ENCODE peak calls at places on chromosome 4, in five cellular contexts. T is HCT116, N is MM.1S, X is keratinocyte, V is neural progenitor cell. F is an unnamed sample.

GRCh38 chr4:66187175-66187720 is 517.0 kb upstream of the EPHA5 start:
- DNase-seq in T (no peak), V (no peak), X (no peak), N (no peak), F (no peak)

GRCh38 chr4:169957785-169958184 is 68.4 kb downstream of the MFAP3L start:
- DNase-seq in T (no peak), N (no peak), X (no peak), V (peak), F (no peak)

GRCh38 chr4:98639108-98639507 is 19.3 kb downstream of the TSPAN5 start:
- DNase-seq in X (no peak), N (no peak), V (no peak), T (no peak), F (no peak)

GRCh38 chr4:40283968-40284367 is 51.2 kb upstream of the CHRNA9 start:
- DNase-seq in X (peak), T (peak), N (no peak), V (no peak), F (peak)

GRCh38 chr4:83201761-83202160 is 82.8 kb downstream of the COQ2 start:
- DNase-seq in T (no peak), X (no peak), N (no peak), V (no peak), F (no peak)

GRCh38 chr4:72207196-72207595 is 175.4 kb downstream of the NPFFR2 start:
- DNase-seq in N (no peak), T (no peak), V (no peak), X (no peak), F (no peak)

GRCh38 chr4:129526812-129527211 is 430.9 kb downstream of the C4orf33 start:
- DNase-seq in V (no peak), T (peak), X (no peak), N (peak), F (peak)

GRCh38 chr4:2958446-2958845 is 4.8 kb downstream of the NOP14 start:
- DNase-seq in T (no peak), N (no peak), X (no peak), V (no peak), F (no peak)

GRCh38 chr4:98653006-98653405 is 5.4 kb downstream of the TSPAN5 start:
- DNase-seq in N (no peak), X (no peak), T (no peak), V (no peak), F (no peak)

GRCh38 chr4:18297684-18298083 is 276.1 kb upstream of the LCORL start:
- DNase-seq in T (no peak), V (no peak), X (no peak), N (peak), F (no peak)

GRCh38 chr4:128858875-128859696 is 49.6 kb downstream of the JADE1 start:
- DNase-seq in N (no peak), X (no peak), T (no peak), V (no peak), F (no peak)

GRCh38 chr4:6200922-6201362 is 593 bp upstream of the JAKMIP1 start:
- DNase-seq in V (no peak), T (no peak), X (no peak), N (no peak), F (peak)

GRCh38 chr4:79209822-79210635 is 115.8 kb downstream of the NAA11 start:
- DNase-seq in V (no peak), N (no peak), X (no peak), T (no peak), F (no peak)
- H3K27ac ChIP-seq in V (no peak), N (no peak), X (no peak), T (no peak), F (no peak)

DNA sequence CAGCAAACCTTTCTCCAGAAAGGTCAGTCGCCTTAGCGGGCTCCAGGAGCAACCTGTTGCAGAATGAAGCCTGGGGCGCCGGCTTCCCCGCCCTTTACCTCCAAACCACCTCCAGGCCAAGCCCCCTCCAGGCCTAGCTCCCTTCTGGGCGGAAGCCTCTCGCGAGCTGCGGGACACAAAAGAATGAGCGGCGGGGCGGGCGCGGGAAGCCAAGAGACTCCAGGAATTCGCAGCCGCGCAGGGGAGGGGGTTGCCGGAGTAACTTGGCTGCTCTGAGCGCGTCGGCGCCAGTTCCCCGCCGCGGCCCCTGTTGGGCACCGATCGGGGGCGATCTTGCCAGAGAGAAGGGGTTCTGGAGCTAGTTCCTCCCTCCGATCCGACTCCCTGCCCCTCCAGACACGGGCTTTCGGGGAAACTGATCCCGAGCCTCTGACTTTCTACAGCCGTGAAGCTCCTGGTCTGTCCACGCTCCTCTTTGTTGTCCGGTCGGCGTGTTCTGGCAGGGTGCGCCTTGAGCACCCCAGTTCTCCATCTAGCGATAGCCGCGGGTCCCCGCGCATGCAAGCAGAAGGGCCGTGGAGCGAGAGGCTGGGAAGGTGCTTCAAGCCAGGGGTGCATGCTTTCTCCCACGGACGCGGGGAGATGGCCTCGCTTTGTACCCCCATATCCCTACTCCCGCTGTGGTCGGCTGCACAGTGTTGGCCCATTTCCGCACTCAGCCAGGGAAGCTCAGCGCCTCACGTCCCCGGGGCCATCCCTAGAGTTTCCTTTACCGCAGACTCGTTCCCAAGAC is 1.2 kb downstream of the PROM1 start:
- DNase-seq in X (no peak), N (no peak), T (no peak), V (peak), F (no peak)
- H3K4me3 ChIP-seq in X (peak), N (no peak), T (peak), V (peak), F (no peak)

GRCh38 chr4:159162576-159162975 is 59.7 kb downstream of the RAPGEF2 start:
- DNase-seq in N (no peak), X (no peak), V (no peak), T (no peak), F (no peak)

GRCh38 chr4:159160242-159160641 is 57.4 kb downstream of the RAPGEF2 start:
- DNase-seq in V (no peak), N (no peak), X (no peak), T (no peak), F (no peak)

GRCh38 chr4:159158083-159158617 is 55.3 kb downstream of the RAPGEF2 start:
- DNase-seq in X (no peak), N (no peak), T (no peak), V (peak), F (no peak)

GRCh38 chr4:159159611-159160010 is 56.7 kb downstream of the RAPGEF2 start:
- DNase-seq in N (no peak), V (no peak), X (no peak), T (no peak), F (peak)

GRCh38 chr4:159158989-159159388 is 56.1 kb downstream of the RAPGEF2 start:
- DNase-seq in T (no peak), V (peak), N (no peak), X (no peak), F (no peak)
- H3K4me2 ChIP-seq in T (no peak), V (peak), N (no peak), X (no peak), F (no peak)

DNA sequence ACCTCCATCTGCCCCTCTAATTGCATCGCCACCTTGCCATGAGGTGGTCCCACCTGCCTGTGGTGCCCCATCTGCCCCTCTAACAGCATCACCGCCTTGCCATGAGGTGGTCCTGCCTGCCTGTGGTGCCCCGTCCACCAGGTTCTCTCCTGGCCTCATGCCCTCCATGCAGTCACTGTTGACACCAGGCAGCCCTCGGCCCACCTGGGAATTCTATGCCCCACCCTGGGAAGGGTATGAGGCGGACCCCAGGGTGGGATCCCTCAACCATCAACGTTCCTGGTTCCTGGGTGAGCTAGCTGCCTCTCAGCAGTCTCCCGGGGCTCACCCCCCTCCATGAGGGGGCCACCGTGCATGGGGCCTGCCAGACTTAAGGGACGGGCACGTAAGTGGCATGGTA is 38.9 kb downstream of the ACOX3 start:
- DNase-seq in X (no peak), N (no peak), V (no peak), T (no peak), F (no peak)
- H3K27ac ChIP-seq in X (no peak), N (no peak), V (no peak), T (no peak), F (no peak)

DNA sequence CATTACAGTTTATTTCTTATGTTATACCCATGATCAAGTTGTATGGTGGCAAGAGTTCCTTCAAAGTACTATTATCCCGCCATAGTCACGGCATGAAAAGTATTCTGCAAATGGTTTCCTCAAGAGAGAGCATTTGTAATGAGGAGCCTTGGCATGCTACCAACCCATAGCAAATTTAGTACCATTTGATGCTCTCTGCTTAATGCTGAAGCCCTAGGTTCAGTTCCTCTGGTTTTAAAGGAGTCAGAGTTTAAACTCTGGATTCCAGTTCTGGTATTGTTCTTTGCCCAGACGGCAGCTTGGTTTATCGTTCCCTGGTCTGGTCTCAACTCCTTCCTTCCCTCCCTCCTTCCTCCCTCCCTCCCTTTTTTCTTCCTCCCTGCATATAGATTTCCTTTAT is 371.3 kb downstream of the BMPR1B start:
- DNase-seq in N (no peak), X (no peak), T (no peak), V (no peak), F (no peak)
- H3K4me3 ChIP-seq in N (no peak), X (no peak), T (no peak), V (no peak), F (no peak)

DNA sequence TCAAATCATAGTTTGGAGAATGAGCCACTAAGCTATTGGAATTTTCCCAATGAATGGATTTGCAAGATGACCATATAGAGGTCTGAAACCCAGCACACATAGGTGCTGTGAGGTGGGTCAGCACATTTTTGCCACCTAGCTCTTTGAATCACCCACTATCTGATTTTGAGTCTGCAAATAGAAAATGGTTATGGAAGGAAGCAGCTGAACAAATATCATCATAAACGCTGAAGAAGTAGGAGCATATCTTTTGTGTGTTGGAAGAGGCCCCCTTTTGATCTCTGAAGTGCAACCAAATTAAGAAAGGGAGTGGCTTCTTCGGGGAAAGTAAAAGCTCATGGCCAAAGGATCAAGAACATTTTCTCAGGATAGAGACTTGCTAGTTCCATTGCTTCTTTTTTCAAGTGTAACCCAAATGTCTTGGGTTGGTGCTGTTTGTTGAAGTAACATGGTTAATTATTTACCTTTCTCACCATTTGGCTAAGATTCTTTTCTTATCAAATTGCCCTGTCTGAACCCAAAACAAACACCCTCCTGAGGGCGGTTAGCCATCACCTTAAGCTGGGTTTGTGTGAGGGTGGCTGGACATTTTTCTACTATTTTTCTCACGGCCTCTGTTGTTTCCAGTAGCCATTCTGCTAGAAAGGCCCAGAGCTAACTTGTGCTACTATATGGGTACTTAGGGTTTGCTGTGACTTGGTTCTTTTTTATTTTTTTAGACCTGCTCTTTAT is 18.4 kb upstream of the SORBS2 start:
- DNase-seq in V (no peak), X (no peak), T (no peak), N (no peak), F (no peak)
- H3K4me2 ChIP-seq in V (no peak), X (no peak), T (no peak), N (no peak), F (no peak)

GRCh38 chr4:94014484-94015136 is 186.1 kb downstream of the ATOH1 start:
- DNase-seq in T (no peak), X (no peak), N (no peak), V (no peak), F (no peak)
- H3K27ac ChIP-seq in T (no peak), X (no peak), N (no peak), V (no peak), F (no peak)

DNA sequence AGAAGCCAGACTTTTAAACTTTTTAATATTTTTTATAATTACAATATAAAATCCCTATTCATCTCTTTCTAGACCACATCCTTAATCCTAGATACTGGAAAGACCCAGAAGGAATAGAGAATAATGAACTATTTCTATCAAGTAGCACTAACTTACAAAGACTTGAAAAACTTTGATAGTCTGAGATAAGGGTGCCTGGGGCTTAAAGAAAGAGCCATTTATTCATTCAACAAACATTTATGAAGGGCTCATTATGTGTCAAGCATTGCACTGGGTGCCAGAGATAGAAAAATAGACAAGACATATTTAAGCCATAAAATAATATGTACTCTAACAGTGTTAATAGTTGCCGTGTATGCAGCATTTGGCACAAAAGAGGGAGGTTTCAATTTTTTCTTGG is 178.0 kb upstream of the EMCN start:
- DNase-seq in T (no peak), N (no peak), V (no peak), X (no peak), F (no peak)
- H3K4me3 ChIP-seq in T (no peak), N (no peak), V (no peak), X (no peak), F (no peak)